ENCODE peak calls at places on chromosome 18, in five cellular contexts. B is sciatic nerve; M is stimulated activated CD4-positive, alpha-beta T cell treated with anti-CD3 and anti-CD28 coated beads, Interleukin-15, amount 100 ng/mL, for 48 hours; N is left ventricle myocardium inferior; L is NCI-H2171 treated with DMSO at 0.1 percent for 48 hours. T is an unnamed sample.

GRCh38 chr18:23992119-23992940 is 22.2 kb upstream of the TTC39C start:
- DNase-seq in B (no peak), M (no peak), N (peak; percentile 51), L (no peak), T (no peak)

GRCh38 chr18:75395137-75395536 is 32.4 kb downstream of the SMIM21 start:
- DNase-seq in B (no peak), M (no peak), N (no peak), L (no peak), T (no peak)

GRCh38 chr18:32618501-32618985 is 147.9 kb upstream of the GAREM1 start:
- DNase-seq in B (no peak), M (no peak), N (no peak), L (no peak), T (no peak)

GRCh38 chr18:58618822-58619553 is 9.9 kb downstream of the ALPK2 start:
- DNase-seq in B (no peak), M (no peak), N (no peak), L (no peak), T (no peak)

GRCh38 chr18:30057398-30057797 is 985.1 kb downstream of the DSC3 start:
- DNase-seq in B (no peak), M (no peak), N (no peak), L (no peak), T (no peak)

GRCh38 chr18:72410399-72410798 is 133.7 kb downstream of the CBLN2 start:
- DNase-seq in B (no peak), M (no peak), N (no peak), L (no peak), T (no peak)

GRCh38 chr18:30387401-30387800 is 655.1 kb downstream of the DSC3 start:
- DNase-seq in B (no peak), M (no peak), N (no peak), L (no peak), T (no peak)

GRCh38 chr18:80167331-80167730 is 58.3 kb downstream of the ADNP2 start:
- DNase-seq in B (no peak), M (no peak), N (no peak), L (no peak), T (peak; percentile 43)

GRCh38 chr18:7146067-7146466 is 28.5 kb upstream of the LAMA1 start:
- DNase-seq in B (no peak), M (no peak), N (no peak), L (no peak), T (no peak)

GRCh38 chr18:76938619-76939018 is 116.3 kb downstream of the ZNF236 start:
- DNase-seq in B (no peak), M (no peak), N (no peak), L (no peak), T (no peak)

GRCh38 chr18:3710712-3711269 is 260.8 kb downstream of the TGIF1 start:
- DNase-seq in B (no peak), M (no peak), N (peak; percentile 26), L (no peak), T (peak; percentile 77)

GRCh38 chr18:35267809-35268208 is 22.2 kb downstream of the ZSCAN30 start:
- DNase-seq in B (no peak), M (no peak), N (peak; percentile 33), L (no peak), T (peak; percentile 64)

GRCh38 chr18:25701821-25702220 is 349.9 kb upstream of the ZNF521 start:
- DNase-seq in B (no peak), M (no peak), N (no peak), L (no peak), T (no peak)

GRCh38 chr18:7158201-7158600 is 40.6 kb upstream of the LAMA1 start:
- DNase-seq in B (no peak), M (no peak), N (no peak), L (no peak), T (no peak)

GRCh38 chr18:63834471-63835113 is 52.9 kb upstream of the SERPINB2 start:
- DNase-seq in B (no peak), M (no peak), N (no peak), L (no peak), T (no peak)

GRCh38 chr18:74013955-74014354 is 133.7 kb downstream of the FBXO15 start:
- DNase-seq in B (no peak), M (no peak), N (no peak), L (no peak), T (no peak)

GRCh38 chr18:24071029-24071428 is 56.5 kb downstream of the TTC39C start:
- DNase-seq in B (no peak), M (no peak), N (no peak), L (no peak), T (no peak)

GRCh38 chr18:2554671-2555070 is 16.6 kb downstream of the METTL4 start:
- DNase-seq in B (no peak), M (no peak), N (no peak), L (no peak), T (no peak)

GRCh38 chr18:48834421-48835011 is 116.2 kb downstream of the SMAD7 start:
- DNase-seq in B (peak; percentile 77), M (peak; percentile 70), N (peak; percentile 63), L (no peak), T (peak; percentile 89)

GRCh38 chr18:43805646-43806194 is 528.4 kb upstream of the SYT4 start:
- DNase-seq in B (no peak), M (no peak), N (no peak), L (no peak), T (no peak)

GRCh38 chr18:47680488-47680887 is 250.0 kb downstream of the SMAD2 start:
- DNase-seq in B (no peak), M (no peak), N (no peak), L (no peak), T (no peak)

GRCh38 chr18:48031641-48032040 is 101.2 kb upstream of the SMAD2 start:
- DNase-seq in B (peak; percentile 51), M (no peak), N (no peak), L (no peak), T (peak; percentile 40)

GRCh38 chr18:3061581-3062416 is 48.9 kb upstream of the LPIN2 start:
- DNase-seq in B (no peak), M (peak; percentile 51), N (no peak), L (no peak), T (no peak)

GRCh38 chr18:43705850-43706249 is 428.6 kb upstream of the SYT4 start:
- DNase-seq in B (no peak), M (no peak), N (no peak), L (no peak), T (no peak)

GRCh38 chr18:50726960-50727589 is 92.7 kb downstream of the MRO start:
- DNase-seq in B (no peak), M (no peak), N (no peak), L (peak; percentile 84), T (no peak)

GRCh38 chr18:10928971-10929373 is 220.4 kb downstream of the PIEZO2 start:
- DNase-seq in B (no peak), M (no peak), N (no peak), L (peak; percentile 16), T (no peak)